ENCODE peak calls at places on chromosome 6, in four cellular contexts. P is left ventricle myocardium inferior, O is EL, I is astrocyte of the spinal cord. J is an unnamed sample.

GRCh38 chr6:46378882-46379405 is 112.3 kb downstream of the RCAN2 start:
- DNase-seq in P (no peak), O (no peak), I (no peak), J (no peak)

GRCh38 chr6:138103876-138104275 is 3.3 kb downstream of the PERP start:
- DNase-seq in P (no peak), O (no peak), I (no peak), J (no peak)

GRCh38 chr6:3960754-3961361 is 111.7 kb downstream of the FAM50B start:
- DNase-seq in P (no peak), O (peak; percentile 75), I (no peak), J (no peak)

GRCh38 chr6:108559884-108560462 is 744 bp upstream of the FOXO3 start:
- DNase-seq in P (no peak), O (peak; percentile 76), I (peak; percentile 88), J (peak; percentile 62)

GRCh38 chr6:169820358-169820757 is 68.9 kb downstream of the ERMARD start:
- DNase-seq in P (no peak), O (no peak), I (no peak), J (no peak)

GRCh38 chr6:153568601-153569000 is 437.5 kb upstream of the RGS17 start:
- DNase-seq in P (no peak), O (no peak), I (peak; percentile 49), J (no peak)

GRCh38 chr6:100664274-100665040 is 199.7 kb upstream of the SIM1 start:
- DNase-seq in P (no peak), O (peak; percentile 40), I (peak; percentile 60), J (no peak)

GRCh38 chr6:12393100-12393499 is 102.9 kb downstream of the EDN1 start:
- DNase-seq in P (no peak), O (no peak), I (no peak), J (no peak)

GRCh38 chr6:15063253-15063853 is 182.5 kb upstream of the JARID2 start:
- DNase-seq in P (peak; percentile 32), O (peak; percentile 46), I (no peak), J (no peak)

GRCh38 chr6:44270526-44271405 is 516 bp downstream of the TMEM151B start:
- DNase-seq in P (no peak), O (no peak), I (no peak), J (no peak)

GRCh38 chr6:110563711-110564110 is 87.3 kb upstream of the SLC22A16 start:
- DNase-seq in P (no peak), O (no peak), I (no peak), J (no peak)

GRCh38 chr6:113246186-113246585 is 611.0 kb upstream of the MARCKS start:
- DNase-seq in P (no peak), O (no peak), I (no peak), J (no peak)

GRCh38 chr6:95142101-95142500 is 435.2 kb upstream of the MANEA start:
- DNase-seq in P (no peak), O (no peak), I (no peak), J (no peak)

GRCh38 chr6:53984163-53984562 is 127.1 kb upstream of the MLIP start:
- DNase-seq in P (no peak), O (peak; percentile 97), I (peak; percentile 91), J (peak; percentile 33)

GRCh38 chr6:160798625-160799024 is 96.6 kb downstream of the PLG start:
- DNase-seq in P (no peak), O (no peak), I (peak; percentile 15), J (no peak)

GRCh38 chr6:19180348-19181073 is 656.7 kb upstream of the ID4 start:
- DNase-seq in P (peak; percentile 63), O (no peak), I (no peak), J (no peak)

GRCh38 chr6:56541736-56542366 is 100.8 kb downstream of the DST start:
- DNase-seq in P (no peak), O (no peak), I (no peak), J (no peak)

GRCh38 chr6:35181313-35181932 is 32.3 kb upstream of the SCUBE3 start:
- DNase-seq in P (no peak), O (peak; percentile 80), I (peak; percentile 64), J (peak; percentile 63)

GRCh38 chr6:44172759-44173500 is 14.3 kb downstream of the CAPN11 start:
- DNase-seq in P (peak; percentile 88), O (peak; percentile 82), I (peak; percentile 73), J (peak; percentile 93)

GRCh38 chr6:140445474-140446004 is 1071.1 kb upstream of the CITED2 start:
- DNase-seq in P (no peak), O (peak; percentile 89), I (peak; percentile 54), J (no peak)

GRCh38 chr6:137550527-137550926 is 56.3 kb upstream of the OLIG3 start:
- DNase-seq in P (no peak), O (no peak), I (no peak), J (no peak)

GRCh38 chr6:13280253-13280652 is 48.1 kb downstream of the TBC1D7 start:
- DNase-seq in P (no peak), O (no peak), I (no peak), J (no peak)

GRCh38 chr6:722608-723007 is 29.7 kb upstream of the EXOC2 start:
- DNase-seq in P (no peak), O (peak; percentile 34), I (peak; percentile 68), J (no peak)

GRCh38 chr6:68196645-68197044 is 438.4 kb upstream of the ADGRB3 start:
- DNase-seq in P (no peak), O (no peak), I (peak; percentile 31), J (no peak)

GRCh38 chr6:18260448-18261106 is 3.8 kb downstream of the DEK start:
- DNase-seq in P (no peak), O (peak; percentile 71), I (peak; percentile 40), J (no peak)

GRCh38 chr6:165106261-165106660 is 203.1 kb downstream of the C6orf118 start:
- DNase-seq in P (no peak), O (no peak), I (no peak), J (no peak)

GRCh38 chr6:31420546-31420945 is 17.2 kb downstream of the MICA start:
- DNase-seq in P (no peak), O (no peak), I (no peak), J (no peak)

GRCh38 chr6:157380779-157381561 is at the start of gene ZDHHC14:
- DNase-seq in P (peak; percentile 93), O (peak; percentile 90), I (peak; percentile 86), J (peak; percentile 84)

GRCh38 chr6:33898771-33899170 is 95.0 kb upstream of the MLN start:
- DNase-seq in P (no peak), O (no peak), I (no peak), J (no peak)